ENCODE peak calls at places on chromosome 1, in seven cellular contexts. One of them, this sample, is unnamed.

GRCh38 chr1:64187646-64188045 is 15.8 kb upstream of the UBE2U start:
- DNase-seq in D721Med: no peak
- DNase-seq in NCI-H446: no peak
- DNase-seq in dermis blood vessel endothelial cell: no peak
- DNase-seq in NCI-H774: no peak
- DNase-seq in non-pigmented ciliary epithelial cell: no peak
- DNase-seq in endothelial cell: no peak
- DNase-seq in this sample: no peak

GRCh38 chr1:161086457-161086856 is 2.9 kb downstream of the NECTIN4 start:
- DNase-seq in dermis blood vessel endothelial cell: no peak
- DNase-seq in D721Med: no peak
- DNase-seq in non-pigmented ciliary epithelial cell: no peak
- DNase-seq in endothelial cell: no peak
- DNase-seq in NCI-H774: no peak
- DNase-seq in NCI-H446: no peak
- DNase-seq in this sample: no peak

GRCh38 chr1:59409525-59409924 is 112.6 kb downstream of the FGGY start:
- DNase-seq in endothelial cell: no peak
- DNase-seq in non-pigmented ciliary epithelial cell: no peak
- DNase-seq in D721Med: no peak
- DNase-seq in dermis blood vessel endothelial cell: no peak
- DNase-seq in NCI-H774: no peak
- DNase-seq in NCI-H446: no peak
- DNase-seq in this sample: no peak

GRCh38 chr1:59290173-59290954 is 6.5 kb upstream of the FGGY start:
- DNase-seq in dermis blood vessel endothelial cell: peak
- DNase-seq in NCI-H774: no peak
- DNase-seq in non-pigmented ciliary epithelial cell: no peak
- DNase-seq in D721Med: no peak
- DNase-seq in NCI-H446: peak
- DNase-seq in endothelial cell: peak
- DNase-seq in this sample: no peak

GRCh38 chr1:21590116-21590905 is 78.8 kb downstream of the RAP1GAP start:
- DNase-seq in non-pigmented ciliary epithelial cell: no peak
- DNase-seq in NCI-H446: no peak
- DNase-seq in dermis blood vessel endothelial cell: no peak
- DNase-seq in endothelial cell: no peak
- DNase-seq in D721Med: no peak
- DNase-seq in NCI-H774: no peak
- DNase-seq in this sample: no peak

GRCh38 chr1:209652873-209653401 is 712 bp upstream of the LAMB3 start:
- DNase-seq in dermis blood vessel endothelial cell: peak
- DNase-seq in D721Med: no peak
- DNase-seq in NCI-H446: peak
- DNase-seq in endothelial cell: no peak
- DNase-seq in non-pigmented ciliary epithelial cell: no peak
- DNase-seq in NCI-H774: peak
- DNase-seq in this sample: peak

GRCh38 chr1:3618904-3619671 is 5.7 kb upstream of the TPRG1L start:
- DNase-seq in D721Med: peak
- DNase-seq in NCI-H446: peak
- DNase-seq in non-pigmented ciliary epithelial cell: no peak
- DNase-seq in dermis blood vessel endothelial cell: peak
- DNase-seq in NCI-H774: peak
- DNase-seq in endothelial cell: peak
- DNase-seq in this sample: peak

GRCh38 chr1:56285554-56286402 is 293.6 kb downstream of the PLPP3 start:
- DNase-seq in dermis blood vessel endothelial cell: peak
- DNase-seq in non-pigmented ciliary epithelial cell: no peak
- DNase-seq in NCI-H774: no peak
- DNase-seq in endothelial cell: no peak
- DNase-seq in D721Med: no peak
- DNase-seq in NCI-H446: no peak
- DNase-seq in this sample: no peak

GRCh38 chr1:204560590-204560989 is 44.4 kb downstream of the MDM4 start:
- DNase-seq in endothelial cell: no peak
- DNase-seq in D721Med: no peak
- DNase-seq in NCI-H774: no peak
- DNase-seq in dermis blood vessel endothelial cell: peak
- DNase-seq in non-pigmented ciliary epithelial cell: peak
- DNase-seq in NCI-H446: no peak
- DNase-seq in this sample: no peak

GRCh38 chr1:67735220-67735619 is 50.2 kb downstream of the GADD45A start:
- DNase-seq in endothelial cell: no peak
- DNase-seq in dermis blood vessel endothelial cell: no peak
- DNase-seq in NCI-H446: no peak
- DNase-seq in NCI-H774: no peak
- DNase-seq in non-pigmented ciliary epithelial cell: no peak
- DNase-seq in D721Med: no peak
- DNase-seq in this sample: no peak

GRCh38 chr1:205668951-205669340 is 11.4 kb downstream of the SLC45A3 start:
- DNase-seq in endothelial cell: no peak
- DNase-seq in non-pigmented ciliary epithelial cell: no peak
- DNase-seq in D721Med: peak
- DNase-seq in NCI-H774: no peak
- DNase-seq in NCI-H446: no peak
- DNase-seq in dermis blood vessel endothelial cell: no peak
- DNase-seq in this sample: no peak

GRCh38 chr1:156682166-156682890 is 5.1 kb upstream of the NES start:
- DNase-seq in non-pigmented ciliary epithelial cell: no peak
- DNase-seq in dermis blood vessel endothelial cell: no peak
- DNase-seq in NCI-H446: no peak
- DNase-seq in D721Med: no peak
- DNase-seq in endothelial cell: peak
- DNase-seq in NCI-H774: no peak
- DNase-seq in this sample: no peak